ENCODE peak calls at places on chromosomes 7 and 10, in eight cellular contexts. R is stomach, K is hepatocyte, A is aorta, L is HCT116, G is ascending aorta, M is PC-3, V is neural progenitor cell. F is an unnamed sample. For H3K4me1, the result is how much of the 10 kb centered on the place peaks cover.

GRCh38 chr10:29343607-29344038 is 54.8 kb downstream of the LYZL1 start:
- DNase-seq in K (no peak), L (no peak), M (no peak), G (no peak), R (no peak), V (no peak), A (no peak), F (no peak)

GRCh38 chr7:151452141-151452571 is 12.2 kb upstream of the CRYGN start:
- DNase-seq in V (no peak), K (no peak), A (peak), R (peak), G (no peak), L (no peak), M (no peak), F (no peak)

GRCh38 chr10:61900829-61901783 is at the start of gene ARID5B:
- DNase-seq in M (peak), A (no peak), L (peak), R (peak), V (peak), G (no peak), K (peak), F (no peak)

GRCh38 chr7:121954803-121955202 is 81.8 kb downstream of the PTPRZ1 start:
- DNase-seq in A (no peak), K (no peak), L (no peak), V (no peak), M (peak), R (no peak), G (no peak), F (no peak)

GRCh38 chr10:15167411-15168295 is 840 bp downstream of the NMT2 start:
- DNase-seq in V (peak), L (peak), R (peak), M (peak), G (no peak), A (peak), K (peak), F (peak)

GRCh38 chr10:129031233-129032150 is 435.5 kb upstream of the MGMT start:
- DNase-seq in V (peak), K (peak), M (peak), A (peak), R (peak), L (no peak), G (no peak), F (no peak)

GRCh38 chr10:18984531-18984930 is 64.1 kb upstream of the MALRD1 start:
- DNase-seq in L (no peak), R (no peak), V (no peak), G (no peak), A (no peak), K (peak), M (no peak), F (no peak)

GRCh38 chr10:90887555-90887954 is 15.8 kb downstream of the RPP30 start:
- DNase-seq in R (peak), K (no peak), A (no peak), M (peak), L (no peak), G (no peak), V (no peak), F (no peak)

GRCh38 chr10:35328404-35329037 is 7.8 kb upstream of the CCNY start:
- DNase-seq in V (no peak), R (no peak), A (no peak), M (peak), G (no peak), K (no peak), L (no peak), F (no peak)

GRCh38 chr7:139294241-139294640 is 46.9 kb upstream of the FMC1 start:
- DNase-seq in G (no peak), M (no peak), A (no peak), K (no peak), V (no peak), R (no peak), L (no peak), F (no peak)

GRCh38 chr7:139299296-139299695 is 41.8 kb upstream of the FMC1 start:
- DNase-seq in R (no peak), V (no peak), A (no peak), K (no peak), L (no peak), M (no peak), G (no peak), F (no peak)

GRCh38 chr7:139297795-139298194 is 43.3 kb upstream of the FMC1 start:
- DNase-seq in L (no peak), G (no peak), R (no peak), M (no peak), K (peak), A (no peak), V (peak), F (no peak)

GRCh38 chr7:139292821-139293220 is 48.3 kb upstream of the FMC1 start:
- DNase-seq in G (no peak), A (no peak), R (no peak), M (no peak), V (no peak), K (no peak), L (no peak), F (no peak)

DNA sequence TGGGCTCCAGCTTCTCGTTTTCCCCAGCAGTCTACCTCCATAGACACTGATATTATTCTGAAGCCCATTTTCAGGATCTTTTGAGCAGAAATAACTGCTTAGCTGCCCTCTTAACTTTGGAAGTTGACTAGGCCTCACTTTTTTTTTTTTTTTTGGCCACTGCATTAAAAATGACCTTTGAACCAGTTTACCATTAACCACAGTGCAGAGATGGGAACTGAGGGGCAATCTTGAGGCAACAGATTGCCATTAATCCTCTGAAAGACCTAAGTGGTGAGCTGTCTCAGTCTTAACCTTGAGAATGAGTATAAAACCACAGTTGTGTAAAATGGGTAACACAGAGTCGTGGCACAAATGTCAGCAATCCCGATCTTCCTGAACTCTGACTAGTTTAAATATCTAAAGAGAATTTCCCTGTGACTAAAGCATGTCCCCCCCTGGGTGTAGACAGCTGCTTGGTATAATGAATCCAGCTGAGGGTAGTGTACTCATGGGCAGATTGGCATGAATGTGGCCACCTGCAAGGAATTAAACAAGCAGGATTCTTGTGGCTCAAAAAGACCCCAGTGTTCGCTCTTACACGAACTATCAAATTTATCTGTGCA is 46.1 kb upstream of the FMC1 start:
- DNase-seq in L (no peak), A (no peak), V (no peak), M (no peak), K (no peak), G (no peak), R (no peak), F (no peak)
- H3K4me1 ChIP-seq in L (under half), A (under half), V (under half), M (under half), K (under half), G (under half), R (under half), F (under half)

DNA sequence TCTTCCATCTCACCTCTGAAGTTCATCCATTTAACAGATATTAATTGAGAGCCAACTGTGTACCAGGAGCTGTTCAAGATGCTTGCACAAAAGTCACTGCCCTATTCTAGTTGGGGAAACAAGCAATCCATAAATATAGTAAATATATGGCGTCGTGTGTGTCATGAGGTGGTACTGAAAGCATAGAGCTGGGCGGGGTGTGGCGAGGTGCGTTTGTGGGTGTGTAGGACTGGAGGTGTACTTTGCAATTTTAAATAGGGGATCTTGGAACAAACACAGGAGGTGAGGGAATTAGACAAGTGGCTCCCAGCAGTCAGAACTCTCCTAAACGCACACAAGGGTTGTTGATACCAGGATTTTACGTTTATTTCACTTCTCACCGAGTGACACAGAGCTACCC is 490 bp upstream of the ZNF239 start:
- DNase-seq in L (no peak), R (no peak), M (no peak), V (no peak), K (no peak), A (no peak), G (no peak), F (no peak)
- H3K4me3 ChIP-seq in L (peak), R (peak), M (peak), V (peak), K (peak), A (peak), G (peak), F (peak)

GRCh38 chr10:127921751-127922140 is 14.8 kb downstream of the PTPRE start:
- DNase-seq in L (no peak), R (no peak), A (no peak), M (no peak), V (no peak), G (no peak), K (no peak), F (no peak)
- H3K4me1 ChIP-seq in L (under half), R (under half), A (under half), M (under half), V (under half), G (under half), K (under half), F (under half)

DNA sequence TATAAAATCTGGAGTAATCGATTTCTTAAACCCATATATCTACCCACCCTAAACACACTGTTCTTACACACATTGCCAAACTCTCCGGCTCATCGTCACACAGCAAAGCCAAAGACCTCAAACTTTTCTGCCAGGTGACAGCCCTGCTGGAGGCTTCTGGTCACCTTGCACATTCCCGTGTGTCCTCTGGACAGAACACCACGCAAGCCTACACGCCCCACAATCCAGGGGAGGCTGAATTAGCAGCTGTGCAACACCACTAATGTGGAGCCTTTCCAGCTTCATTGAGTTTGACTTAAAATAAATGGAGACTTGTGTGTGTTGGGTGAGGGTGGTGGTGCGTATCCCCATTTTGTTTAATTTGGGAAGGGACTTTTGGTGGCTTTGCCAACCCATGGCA is 38.4 kb downstream of the KLF6 start:
- DNase-seq in M (no peak), L (no peak), G (no peak), A (no peak), R (no peak), V (no peak), K (no peak), F (no peak)
- H3K4me3 ChIP-seq in M (no peak), L (no peak), G (no peak), A (no peak), R (no peak), V (no peak), K (no peak), F (no peak)